ENCODE peak calls at places on chromosome 3, in six cellular contexts. One of them, this sample, is unnamed.
A peak's percentile ranks its signal among the peaks of the same experiment; 100 is the strongest.

GRCh38 chr3:128456776-128457715 is 9.6 kb downstream of the DNAJB8 start:
- DNase-seq in lower lobe of right lung: no peak
- DNase-seq in hepatocyte: no peak
- DNase-seq in brain microvascular endothelial cell: no peak
- DNase-seq in Peyer's patch: no peak
- DNase-seq in IMR-90: no peak
- DNase-seq in this sample: no peak

GRCh38 chr3:175606650-175607318 is 747.6 kb downstream of the NAALADL2 start:
- DNase-seq in lower lobe of right lung: no peak
- DNase-seq in hepatocyte: no peak
- DNase-seq in brain microvascular endothelial cell: no peak
- DNase-seq in Peyer's patch: no peak
- DNase-seq in IMR-90: peak; percentile 20
- DNase-seq in this sample: no peak

GRCh38 chr3:132822266-132822665 is 100.1 kb upstream of the NPHP3 start:
- DNase-seq in lower lobe of right lung: no peak
- DNase-seq in hepatocyte: no peak
- DNase-seq in brain microvascular endothelial cell: no peak
- DNase-seq in Peyer's patch: no peak
- DNase-seq in IMR-90: no peak
- DNase-seq in this sample: peak; percentile 21

GRCh38 chr3:188832961-188833615 is 338.7 kb upstream of the TPRG1 start:
- DNase-seq in lower lobe of right lung: no peak
- DNase-seq in hepatocyte: no peak
- DNase-seq in brain microvascular endothelial cell: no peak
- DNase-seq in Peyer's patch: no peak
- DNase-seq in IMR-90: no peak
- DNase-seq in this sample: no peak

GRCh38 chr3:67601919-67602608 is 52.3 kb downstream of the SUCLG2 start:
- DNase-seq in lower lobe of right lung: no peak
- DNase-seq in hepatocyte: no peak
- DNase-seq in brain microvascular endothelial cell: peak; percentile 16
- DNase-seq in Peyer's patch: no peak
- DNase-seq in IMR-90: no peak
- DNase-seq in this sample: no peak

GRCh38 chr3:126355777-126356372 is 1.3 kb downstream of the KLF15 start:
- DNase-seq in lower lobe of right lung: peak; percentile 96
- DNase-seq in hepatocyte: peak; percentile 93
- DNase-seq in brain microvascular endothelial cell: peak; percentile 51
- DNase-seq in Peyer's patch: peak; percentile 82
- DNase-seq in IMR-90: peak; percentile 52
- DNase-seq in this sample: peak; percentile 29

GRCh38 chr3:110593749-110594148 is 477.9 kb upstream of the NECTIN3 start:
- DNase-seq in lower lobe of right lung: no peak
- DNase-seq in hepatocyte: no peak
- DNase-seq in brain microvascular endothelial cell: no peak
- DNase-seq in Peyer's patch: no peak
- DNase-seq in IMR-90: no peak
- DNase-seq in this sample: no peak

GRCh38 chr3:27677554-27677953 is 44.6 kb downstream of the EOMES start:
- DNase-seq in lower lobe of right lung: no peak
- DNase-seq in hepatocyte: peak; percentile 20
- DNase-seq in brain microvascular endothelial cell: peak; percentile 83
- DNase-seq in Peyer's patch: no peak
- DNase-seq in IMR-90: peak; percentile 96
- DNase-seq in this sample: no peak

GRCh38 chr3:187777331-187778046 is 32.2 kb upstream of the BCL6 start:
- DNase-seq in lower lobe of right lung: no peak
- DNase-seq in hepatocyte: no peak
- DNase-seq in brain microvascular endothelial cell: no peak
- DNase-seq in Peyer's patch: no peak
- DNase-seq in IMR-90: peak; percentile 27
- DNase-seq in this sample: peak; percentile 12

GRCh38 chr3:155701882-155702465 is 42.9 kb downstream of the PLCH1 start:
- DNase-seq in lower lobe of right lung: no peak
- DNase-seq in hepatocyte: peak; percentile 84
- DNase-seq in brain microvascular endothelial cell: peak; percentile 6
- DNase-seq in Peyer's patch: no peak
- DNase-seq in IMR-90: peak; percentile 58
- DNase-seq in this sample: peak; percentile 82

GRCh38 chr3:4999626-5000184 is 20.5 kb downstream of the BHLHE40 start:
- DNase-seq in lower lobe of right lung: no peak
- DNase-seq in hepatocyte: no peak
- DNase-seq in brain microvascular endothelial cell: no peak
- DNase-seq in Peyer's patch: no peak
- DNase-seq in IMR-90: no peak
- DNase-seq in this sample: no peak

GRCh38 chr3:112671930-112672715 is 31.2 kb upstream of the CCDC80 start:
- DNase-seq in lower lobe of right lung: no peak
- DNase-seq in hepatocyte: peak; percentile 49
- DNase-seq in brain microvascular endothelial cell: peak; percentile 92
- DNase-seq in Peyer's patch: no peak
- DNase-seq in IMR-90: peak; percentile 98
- DNase-seq in this sample: peak; percentile 43

GRCh38 chr3:190038050-190038631 is 82.6 kb downstream of the P3H2 start:
- DNase-seq in lower lobe of right lung: peak; percentile 87
- DNase-seq in hepatocyte: peak; percentile 68
- DNase-seq in brain microvascular endothelial cell: peak; percentile 74
- DNase-seq in Peyer's patch: peak; percentile 49
- DNase-seq in IMR-90: peak; percentile 88
- DNase-seq in this sample: peak; percentile 75

GRCh38 chr3:143601738-143602480 is 246.4 kb downstream of the SLC9A9 start:
- DNase-seq in lower lobe of right lung: no peak
- DNase-seq in hepatocyte: no peak
- DNase-seq in brain microvascular endothelial cell: peak; percentile 90
- DNase-seq in Peyer's patch: no peak
- DNase-seq in IMR-90: peak; percentile 37
- DNase-seq in this sample: peak; percentile 59

GRCh38 chr3:101825904-101826445 is 23.3 kb upstream of the NFKBIZ start:
- DNase-seq in lower lobe of right lung: no peak
- DNase-seq in hepatocyte: no peak
- DNase-seq in brain microvascular endothelial cell: no peak
- DNase-seq in Peyer's patch: no peak
- DNase-seq in IMR-90: peak; percentile 45
- DNase-seq in this sample: no peak

GRCh38 chr3:63861306-63861705 is 2.3 kb downstream of the THOC7 start:
- DNase-seq in lower lobe of right lung: no peak
- DNase-seq in hepatocyte: no peak
- DNase-seq in brain microvascular endothelial cell: no peak
- DNase-seq in Peyer's patch: no peak
- DNase-seq in IMR-90: no peak
- DNase-seq in this sample: no peak

GRCh38 chr3:45417949-45418847 is 29.8 kb downstream of the LARS2 start:
- DNase-seq in lower lobe of right lung: no peak
- DNase-seq in hepatocyte: no peak
- DNase-seq in brain microvascular endothelial cell: no peak
- DNase-seq in Peyer's patch: no peak
- DNase-seq in IMR-90: no peak
- DNase-seq in this sample: no peak

GRCh38 chr3:183966361-183966791 is 51.3 kb downstream of the ABCC5 start:
- DNase-seq in lower lobe of right lung: no peak
- DNase-seq in hepatocyte: peak; percentile 23
- DNase-seq in brain microvascular endothelial cell: no peak
- DNase-seq in Peyer's patch: no peak
- DNase-seq in IMR-90: no peak
- DNase-seq in this sample: no peak

GRCh38 chr3:107798381-107798780 is 275.6 kb downstream of the BBX start:
- DNase-seq in lower lobe of right lung: no peak
- DNase-seq in hepatocyte: no peak
- DNase-seq in brain microvascular endothelial cell: peak; percentile 37
- DNase-seq in Peyer's patch: no peak
- DNase-seq in IMR-90: peak; percentile 43
- DNase-seq in this sample: no peak

GRCh38 chr3:67661079-67661478 is 6.7 kb upstream of the SUCLG2 start:
- DNase-seq in lower lobe of right lung: no peak
- DNase-seq in hepatocyte: no peak
- DNase-seq in brain microvascular endothelial cell: no peak
- DNase-seq in Peyer's patch: no peak
- DNase-seq in IMR-90: no peak
- DNase-seq in this sample: no peak

GRCh38 chr3:52193059-52193458 is 4.9 kb upstream of the ALAS1 start:
- DNase-seq in lower lobe of right lung: no peak
- DNase-seq in hepatocyte: no peak
- DNase-seq in brain microvascular endothelial cell: no peak
- DNase-seq in Peyer's patch: peak; percentile 77
- DNase-seq in IMR-90: peak; percentile 44
- DNase-seq in this sample: no peak

GRCh38 chr3:59968510-59968909 is 918.7 kb upstream of the CFAP20DC start:
- DNase-seq in lower lobe of right lung: no peak
- DNase-seq in hepatocyte: no peak
- DNase-seq in brain microvascular endothelial cell: no peak
- DNase-seq in Peyer's patch: no peak
- DNase-seq in IMR-90: no peak
- DNase-seq in this sample: peak; percentile 0

DNA sequence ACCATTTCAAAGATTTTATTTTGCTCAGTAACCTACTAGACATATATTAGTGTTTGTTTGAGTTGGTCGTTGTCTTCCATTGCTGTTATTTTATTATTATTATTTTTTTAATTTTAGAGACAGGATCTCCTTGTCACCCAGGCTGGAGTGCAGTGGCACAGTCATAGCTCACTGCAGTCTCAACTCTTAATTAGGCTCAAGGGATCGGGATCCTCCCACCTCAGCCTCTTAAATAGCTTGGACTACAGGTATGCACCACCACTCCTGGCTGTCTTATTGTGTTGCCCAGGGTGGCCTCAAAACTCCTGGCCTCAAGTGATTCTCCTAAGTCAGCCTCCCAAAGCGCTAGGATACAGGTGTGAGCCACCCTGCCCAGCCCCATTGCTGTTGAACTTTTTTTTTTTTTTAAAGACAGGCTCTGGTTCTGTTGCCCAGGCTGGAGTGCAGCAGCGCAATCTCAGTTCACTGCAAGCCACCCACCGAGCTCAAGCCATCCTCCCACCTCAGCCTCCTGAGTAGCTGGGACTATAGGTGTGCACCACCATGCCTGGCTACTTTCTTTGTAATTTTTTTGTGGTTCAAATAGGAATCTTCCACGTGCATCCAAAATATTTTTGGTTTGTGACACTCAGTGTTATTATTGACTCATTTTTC is 18.2 kb downstream of the SETD5 start:
- DNase-seq in lower lobe of right lung: no peak
- DNase-seq in hepatocyte: no peak
- DNase-seq in brain microvascular endothelial cell: no peak
- DNase-seq in Peyer's patch: no peak
- DNase-seq in IMR-90: no peak
- DNase-seq in this sample: no peak
- H3K27ac ChIP-seq in lower lobe of right lung: no peak overlapping the region
- H3K27ac ChIP-seq in hepatocyte: no peak overlapping the region
- H3K27ac ChIP-seq in brain microvascular endothelial cell: no peak overlapping the region
- H3K27ac ChIP-seq in Peyer's patch: peak overlapping the region; percentile 10
- H3K27ac ChIP-seq in IMR-90: peak overlapping the region; percentile 41
- H3K27ac ChIP-seq in this sample: no peak overlapping the region

GRCh38 chr3:123445702-123446101 is 3.2 kb downstream of the ADCY5 start:
- DNase-seq in lower lobe of right lung: no peak
- DNase-seq in hepatocyte: no peak
- DNase-seq in brain microvascular endothelial cell: no peak
- DNase-seq in Peyer's patch: no peak
- DNase-seq in IMR-90: no peak
- DNase-seq in this sample: no peak

GRCh38 chr3:123446610-123447109 is 2.2 kb downstream of the ADCY5 start:
- DNase-seq in lower lobe of right lung: no peak
- DNase-seq in hepatocyte: no peak
- DNase-seq in brain microvascular endothelial cell: no peak
- DNase-seq in Peyer's patch: no peak
- DNase-seq in IMR-90: no peak
- DNase-seq in this sample: no peak

GRCh38 chr3:123447416-123447748 is 1.5 kb downstream of the ADCY5 start:
- DNase-seq in lower lobe of right lung: no peak
- DNase-seq in hepatocyte: no peak
- DNase-seq in brain microvascular endothelial cell: no peak
- DNase-seq in Peyer's patch: no peak
- DNase-seq in IMR-90: no peak
- DNase-seq in this sample: no peak

GRCh38 chr3:123444744-123445143 is 4.1 kb downstream of the ADCY5 start:
- DNase-seq in lower lobe of right lung: no peak
- DNase-seq in hepatocyte: no peak
- DNase-seq in brain microvascular endothelial cell: no peak
- DNase-seq in Peyer's patch: no peak
- DNase-seq in IMR-90: no peak
- DNase-seq in this sample: no peak

GRCh38 chr3:123446210-123446609 is 2.7 kb downstream of the ADCY5 start:
- DNase-seq in lower lobe of right lung: no peak
- DNase-seq in hepatocyte: no peak
- DNase-seq in brain microvascular endothelial cell: no peak
- DNase-seq in Peyer's patch: no peak
- DNase-seq in IMR-90: no peak
- DNase-seq in this sample: no peak
- H3K27me3 ChIP-seq in lower lobe of right lung: peaks cover 53% of the 10 kb centered on the region
- H3K27me3 ChIP-seq in hepatocyte: peaks cover 44% of the 10 kb centered on the region
- H3K27me3 ChIP-seq in brain microvascular endothelial cell: peaks cover 62% of the 10 kb centered on the region
- H3K27me3 ChIP-seq in Peyer's patch: peaks cover 6% of the 10 kb centered on the region
- H3K27me3 ChIP-seq in IMR-90: peaks cover 83% of the 10 kb centered on the region
- H3K27me3 ChIP-seq in this sample: peaks cover 66% of the 10 kb centered on the region

DNA sequence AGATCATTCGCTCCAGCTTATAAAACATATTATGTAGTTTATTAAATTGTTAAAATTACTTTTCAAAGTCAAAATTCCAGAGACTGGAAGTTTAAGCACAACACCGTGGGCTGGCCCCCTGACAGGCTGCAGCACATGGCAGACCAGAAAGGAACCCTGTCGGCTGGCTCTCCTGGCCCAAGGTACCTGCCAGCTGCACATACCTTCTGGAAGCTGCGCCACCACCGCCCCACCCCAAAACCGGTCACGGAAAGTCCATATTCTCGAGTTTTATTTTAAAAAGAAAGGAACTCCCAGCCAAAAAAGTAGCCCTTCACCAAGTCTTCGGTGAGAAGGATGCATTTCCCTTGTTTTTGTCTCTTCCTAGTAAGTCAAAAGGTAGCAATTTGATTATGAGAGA is 94.6 kb downstream of the FOXP1 start:
- DNase-seq in lower lobe of right lung: no peak
- DNase-seq in hepatocyte: no peak
- DNase-seq in brain microvascular endothelial cell: no peak
- DNase-seq in Peyer's patch: no peak
- DNase-seq in IMR-90: no peak
- DNase-seq in this sample: no peak
- H3K27ac ChIP-seq in lower lobe of right lung: no peak overlapping the region
- H3K27ac ChIP-seq in hepatocyte: no peak overlapping the region
- H3K27ac ChIP-seq in brain microvascular endothelial cell: no peak overlapping the region
- H3K27ac ChIP-seq in Peyer's patch: no peak overlapping the region
- H3K27ac ChIP-seq in IMR-90: no peak overlapping the region
- H3K27ac ChIP-seq in this sample: no peak overlapping the region

DNA sequence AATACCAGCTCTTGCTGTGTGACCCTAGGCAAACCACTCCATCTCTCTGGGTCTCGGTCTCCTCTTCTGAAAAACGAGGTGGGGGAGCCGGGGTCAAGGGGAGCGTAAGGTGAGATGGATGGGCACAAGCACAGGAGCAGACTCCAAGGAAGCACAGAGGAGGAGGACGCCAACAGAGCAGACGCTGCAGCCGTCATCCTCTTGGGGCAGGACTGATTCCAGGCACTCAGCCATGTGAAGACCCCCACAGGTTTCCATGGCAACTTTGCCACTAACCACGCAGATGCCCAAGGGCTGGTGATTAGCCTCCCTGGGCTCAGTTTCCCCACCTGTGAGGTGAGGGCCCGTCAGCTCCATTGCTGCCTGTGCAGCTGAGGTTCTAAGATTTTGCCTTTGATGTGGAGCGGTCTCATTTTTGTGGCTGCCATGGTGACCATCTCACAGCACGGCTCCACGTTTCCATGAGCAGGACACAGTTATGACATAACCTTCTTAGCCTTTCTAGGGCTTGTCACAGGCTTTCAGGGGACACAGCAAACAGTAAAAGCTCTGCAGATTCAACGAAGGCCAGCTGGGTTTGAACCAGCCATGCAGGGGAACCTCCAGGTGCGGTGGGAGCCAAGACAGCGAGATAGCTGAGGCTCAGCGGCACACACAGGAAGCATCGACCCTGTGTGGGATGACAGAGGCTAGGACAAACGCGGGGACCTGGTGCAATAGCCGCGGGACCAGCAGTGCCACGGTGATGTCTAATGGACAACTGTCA is 170.3 kb downstream of the NUP210 start:
- DNase-seq in lower lobe of right lung: no peak
- DNase-seq in hepatocyte: no peak
- DNase-seq in brain microvascular endothelial cell: no peak
- DNase-seq in Peyer's patch: no peak
- DNase-seq in IMR-90: no peak
- DNase-seq in this sample: no peak
- H3K27me3 ChIP-seq in lower lobe of right lung: peaks cover 4% of the 10 kb centered on the region
- H3K27me3 ChIP-seq in hepatocyte: no peaks in the 10 kb centered on the region
- H3K27me3 ChIP-seq in brain microvascular endothelial cell: no peaks in the 10 kb centered on the region
- H3K27me3 ChIP-seq in Peyer's patch: no peaks in the 10 kb centered on the region
- H3K27me3 ChIP-seq in IMR-90: peaks cover 12% of the 10 kb centered on the region
- H3K27me3 ChIP-seq in this sample: peaks cover 2% of the 10 kb centered on the region